ENCODE peak calls at places on chromosomes 4 and X, in five cellular contexts. One of them, this sample, is unnamed.
A peak's percentile ranks its signal among the peaks of the same experiment; 100 is the strongest.

GRCh38 chr4:108030332-108030731 is 40.6 kb downstream of the HADH start:
- DNase-seq in colonic mucosa: peak; percentile 24
- DNase-seq in astrocyte of the cerebellum: peak; percentile 50
- DNase-seq in dorsolateral prefrontal cortex: no peak
- DNase-seq in IMR-90: peak; percentile 76
- DNase-seq in this sample: peak; percentile 89

GRCh38 chr4:2827071-2827873 is 16.4 kb upstream of the ADD1 start:
- DNase-seq in colonic mucosa: no peak
- DNase-seq in astrocyte of the cerebellum: no peak
- DNase-seq in dorsolateral prefrontal cortex: no peak
- DNase-seq in IMR-90: no peak
- DNase-seq in this sample: no peak

GRCh38 chrX:124555036-124555595 is 208.8 kb downstream of the SH2D1A start:
- DNase-seq in colonic mucosa: no peak
- DNase-seq in astrocyte of the cerebellum: peak; percentile 1
- DNase-seq in dorsolateral prefrontal cortex: no peak
- DNase-seq in IMR-90: peak; percentile 68
- DNase-seq in this sample: peak; percentile 50

GRCh38 chrX:41677661-41678060 is 11.1 kb upstream of the GPR34 start:
- DNase-seq in colonic mucosa: no peak
- DNase-seq in astrocyte of the cerebellum: no peak
- DNase-seq in dorsolateral prefrontal cortex: no peak
- DNase-seq in IMR-90: no peak
- DNase-seq in this sample: peak; percentile 49

GRCh38 chr4:159206427-159206871 is 103.6 kb downstream of the RAPGEF2 start:
- DNase-seq in colonic mucosa: no peak
- DNase-seq in astrocyte of the cerebellum: no peak
- DNase-seq in dorsolateral prefrontal cortex: no peak
- DNase-seq in IMR-90: peak; percentile 76
- DNase-seq in this sample: peak; percentile 52

GRCh38 chr4:44632733-44633132 is 18.7 kb downstream of the YIPF7 start:
- DNase-seq in colonic mucosa: no peak
- DNase-seq in astrocyte of the cerebellum: no peak
- DNase-seq in dorsolateral prefrontal cortex: no peak
- DNase-seq in IMR-90: no peak
- DNase-seq in this sample: no peak

GRCh38 chr4:89528525-89529133 is 221.0 kb upstream of the GPRIN3 start:
- DNase-seq in colonic mucosa: no peak
- DNase-seq in astrocyte of the cerebellum: no peak
- DNase-seq in dorsolateral prefrontal cortex: no peak
- DNase-seq in IMR-90: no peak
- DNase-seq in this sample: no peak

GRCh38 chr4:85776579-85776978 is 301.6 kb downstream of the ARHGAP24 start:
- DNase-seq in colonic mucosa: no peak
- DNase-seq in astrocyte of the cerebellum: no peak
- DNase-seq in dorsolateral prefrontal cortex: no peak
- DNase-seq in IMR-90: peak; percentile 71
- DNase-seq in this sample: no peak

GRCh38 chrX:31423575-31424284 is 351.9 kb upstream of the FTHL17 start:
- DNase-seq in colonic mucosa: peak; percentile 34
- DNase-seq in astrocyte of the cerebellum: no peak
- DNase-seq in dorsolateral prefrontal cortex: peak; percentile 5
- DNase-seq in IMR-90: peak; percentile 62
- DNase-seq in this sample: peak; percentile 80

GRCh38 chr4:2962099-2962455 is 1.1 kb downstream of the NOP14 start:
- DNase-seq in colonic mucosa: peak; percentile 24
- DNase-seq in astrocyte of the cerebellum: no peak
- DNase-seq in dorsolateral prefrontal cortex: no peak
- DNase-seq in IMR-90: no peak
- DNase-seq in this sample: no peak

GRCh38 chrX:2867191-2867590 is 38.5 kb downstream of the GYG2 start:
- DNase-seq in colonic mucosa: peak; percentile 9
- DNase-seq in astrocyte of the cerebellum: no peak
- DNase-seq in dorsolateral prefrontal cortex: no peak
- DNase-seq in IMR-90: no peak
- DNase-seq in this sample: no peak

GRCh38 chr4:169110633-169111032 is 100.6 kb upstream of the CBR4 start:
- DNase-seq in colonic mucosa: no peak
- DNase-seq in astrocyte of the cerebellum: no peak
- DNase-seq in dorsolateral prefrontal cortex: no peak
- DNase-seq in IMR-90: no peak
- DNase-seq in this sample: no peak

GRCh38 chr4:33780952-33781655 is 2463.2 kb downstream of the ARAP2 start:
- DNase-seq in colonic mucosa: no peak
- DNase-seq in astrocyte of the cerebellum: peak; percentile 5
- DNase-seq in dorsolateral prefrontal cortex: no peak
- DNase-seq in IMR-90: peak; percentile 49
- DNase-seq in this sample: peak; percentile 39

GRCh38 chr4:110270492-110271197 is 72.2 kb upstream of the ELOVL6 start:
- DNase-seq in colonic mucosa: no peak
- DNase-seq in astrocyte of the cerebellum: peak; percentile 61
- DNase-seq in dorsolateral prefrontal cortex: no peak
- DNase-seq in IMR-90: peak; percentile 67
- DNase-seq in this sample: peak; percentile 74

GRCh38 chrX:47232803-47233332 is at the start of gene USP11:
- DNase-seq in colonic mucosa: no peak
- DNase-seq in astrocyte of the cerebellum: peak; percentile 6
- DNase-seq in dorsolateral prefrontal cortex: peak; percentile 43
- DNase-seq in IMR-90: peak; percentile 51
- DNase-seq in this sample: peak; percentile 47

GRCh38 chr4:166274775-166275174 is 401.7 kb downstream of the TLL1 start:
- DNase-seq in colonic mucosa: no peak
- DNase-seq in astrocyte of the cerebellum: no peak
- DNase-seq in dorsolateral prefrontal cortex: no peak
- DNase-seq in IMR-90: no peak
- DNase-seq in this sample: no peak

GRCh38 chrX:72006461-72006860 is 95.8 kb downstream of the NHSL2 start:
- DNase-seq in colonic mucosa: no peak
- DNase-seq in astrocyte of the cerebellum: no peak
- DNase-seq in dorsolateral prefrontal cortex: no peak
- DNase-seq in IMR-90: no peak
- DNase-seq in this sample: no peak

GRCh38 chr4:148095346-148095923 is 346.8 kb downstream of the NR3C2 start:
- DNase-seq in colonic mucosa: no peak
- DNase-seq in astrocyte of the cerebellum: no peak
- DNase-seq in dorsolateral prefrontal cortex: no peak
- DNase-seq in IMR-90: no peak
- DNase-seq in this sample: no peak

GRCh38 chr4:75432683-75433082 is 81.5 kb downstream of the RCHY1 start:
- DNase-seq in colonic mucosa: no peak
- DNase-seq in astrocyte of the cerebellum: no peak
- DNase-seq in dorsolateral prefrontal cortex: no peak
- DNase-seq in IMR-90: peak; percentile 7
- DNase-seq in this sample: peak; percentile 35

GRCh38 chr4:39335566-39335965 is 30.6 kb downstream of the RFC1 start:
- DNase-seq in colonic mucosa: no peak
- DNase-seq in astrocyte of the cerebellum: no peak
- DNase-seq in dorsolateral prefrontal cortex: no peak
- DNase-seq in IMR-90: no peak
- DNase-seq in this sample: no peak

GRCh38 chr4:129526812-129527211 is 430.9 kb downstream of the C4orf33 start:
- DNase-seq in colonic mucosa: no peak
- DNase-seq in astrocyte of the cerebellum: no peak
- DNase-seq in dorsolateral prefrontal cortex: no peak
- DNase-seq in IMR-90: no peak
- DNase-seq in this sample: peak; percentile 33

GRCh38 chr4:144208074-144208473 is 67.6 kb upstream of the GYPA start:
- DNase-seq in colonic mucosa: no peak
- DNase-seq in astrocyte of the cerebellum: no peak
- DNase-seq in dorsolateral prefrontal cortex: no peak
- DNase-seq in IMR-90: no peak
- DNase-seq in this sample: no peak

GRCh38 chr4:112082954-112083586 is 62.2 kb upstream of the FAM241A start:
- DNase-seq in colonic mucosa: peak; percentile 52
- DNase-seq in astrocyte of the cerebellum: peak; percentile 77
- DNase-seq in dorsolateral prefrontal cortex: no peak
- DNase-seq in IMR-90: peak; percentile 82
- DNase-seq in this sample: peak; percentile 78

GRCh38 chr4:13701937-13702446 is 74.5 kb upstream of the BOD1L1 start:
- DNase-seq in colonic mucosa: no peak
- DNase-seq in astrocyte of the cerebellum: no peak
- DNase-seq in dorsolateral prefrontal cortex: no peak
- DNase-seq in IMR-90: peak; percentile 62
- DNase-seq in this sample: peak; percentile 58

GRCh38 chr4:4995103-4995761 is 24.0 kb downstream of the CYTL1 start:
- DNase-seq in colonic mucosa: peak; percentile 73
- DNase-seq in astrocyte of the cerebellum: no peak
- DNase-seq in dorsolateral prefrontal cortex: peak; percentile 41
- DNase-seq in IMR-90: peak; percentile 58
- DNase-seq in this sample: peak; percentile 67

GRCh38 chrX:80812176-80812575 is 2.5 kb upstream of the BRWD3 start:
- DNase-seq in colonic mucosa: peak; percentile 22
- DNase-seq in astrocyte of the cerebellum: no peak
- DNase-seq in dorsolateral prefrontal cortex: no peak
- DNase-seq in IMR-90: peak; percentile 19
- DNase-seq in this sample: peak; percentile 70

GRCh38 chr4:180156684-180157083 is 2086.5 kb upstream of the TENM3 start:
- DNase-seq in colonic mucosa: no peak
- DNase-seq in astrocyte of the cerebellum: no peak
- DNase-seq in dorsolateral prefrontal cortex: no peak
- DNase-seq in IMR-90: no peak
- DNase-seq in this sample: no peak

GRCh38 chrX:129493643-129494042 is 29.6 kb downstream of the SMARCA1 start:
- DNase-seq in colonic mucosa: no peak
- DNase-seq in astrocyte of the cerebellum: no peak
- DNase-seq in dorsolateral prefrontal cortex: no peak
- DNase-seq in IMR-90: peak; percentile 63
- DNase-seq in this sample: peak; percentile 35

GRCh38 chrX:31353095-31353494 is 281.3 kb upstream of the FTHL17 start:
- DNase-seq in colonic mucosa: no peak
- DNase-seq in astrocyte of the cerebellum: peak; percentile 24
- DNase-seq in dorsolateral prefrontal cortex: no peak
- DNase-seq in IMR-90: peak; percentile 62
- DNase-seq in this sample: peak; percentile 67

GRCh38 chr4:175784986-175785525 is 27.0 kb downstream of the GPM6A start:
- DNase-seq in colonic mucosa: no peak
- DNase-seq in astrocyte of the cerebellum: no peak
- DNase-seq in dorsolateral prefrontal cortex: no peak
- DNase-seq in IMR-90: no peak
- DNase-seq in this sample: no peak

GRCh38 chr4:52852041-52852440 is 10.1 kb upstream of the RASL11B start:
- DNase-seq in colonic mucosa: no peak
- DNase-seq in astrocyte of the cerebellum: no peak
- DNase-seq in dorsolateral prefrontal cortex: no peak
- DNase-seq in IMR-90: no peak
- DNase-seq in this sample: no peak

GRCh38 chr4:95170176-95170575 is 378.6 kb downstream of the UNC5C start:
- DNase-seq in colonic mucosa: no peak
- DNase-seq in astrocyte of the cerebellum: no peak
- DNase-seq in dorsolateral prefrontal cortex: peak; percentile 55
- DNase-seq in IMR-90: no peak
- DNase-seq in this sample: no peak

GRCh38 chr4:122922877-122923511 is 597 bp upstream of the NUDT6 start:
- DNase-seq in colonic mucosa: peak; percentile 92
- DNase-seq in astrocyte of the cerebellum: peak; percentile 63
- DNase-seq in dorsolateral prefrontal cortex: peak; percentile 92
- DNase-seq in IMR-90: peak; percentile 82
- DNase-seq in this sample: peak; percentile 91

GRCh38 chrX:12979011-12979629 is 4.2 kb downstream of the TMSB4X start:
- DNase-seq in colonic mucosa: no peak
- DNase-seq in astrocyte of the cerebellum: no peak
- DNase-seq in dorsolateral prefrontal cortex: no peak
- DNase-seq in IMR-90: no peak
- DNase-seq in this sample: peak; percentile 87
- H3K4me3 ChIP-seq in colonic mucosa: no peak overlapping the region
- H3K4me3 ChIP-seq in astrocyte of the cerebellum: no peak overlapping the region
- H3K4me3 ChIP-seq in dorsolateral prefrontal cortex: no peak overlapping the region
- H3K4me3 ChIP-seq in IMR-90: no peak overlapping the region
- H3K4me3 ChIP-seq in this sample: no peak overlapping the region

DNA sequence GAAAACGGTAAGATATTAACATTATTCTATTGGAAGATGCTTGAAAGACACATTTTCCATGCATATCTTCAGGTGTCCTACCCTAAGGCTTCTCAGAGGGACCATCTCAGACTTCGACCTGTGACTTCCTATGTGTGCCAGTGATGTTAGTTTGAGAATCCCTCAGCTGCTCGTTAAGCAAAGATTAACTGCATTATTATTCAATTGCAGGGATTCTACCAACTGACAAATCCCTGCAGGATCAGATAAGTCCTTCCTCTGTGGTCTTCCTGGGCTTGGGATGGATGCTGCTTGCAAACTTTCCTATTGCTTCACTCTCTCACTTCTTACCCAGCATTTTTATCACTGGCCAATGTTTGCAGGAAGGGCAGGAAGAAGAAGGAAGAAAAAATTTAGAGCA is 83.0 kb upstream of the PPARGC1A start:
- DNase-seq in colonic mucosa: no peak
- DNase-seq in astrocyte of the cerebellum: no peak
- DNase-seq in dorsolateral prefrontal cortex: no peak
- DNase-seq in IMR-90: no peak
- DNase-seq in this sample: no peak
- TF ChIP-seq CTCF in colonic mucosa: no peak
- TF ChIP-seq CTCF in astrocyte of the cerebellum: no peak
- TF ChIP-seq CTCF in dorsolateral prefrontal cortex: no peak
- TF ChIP-seq CTCF in IMR-90: no peak
- TF ChIP-seq CTCF in this sample: no peak

DNA sequence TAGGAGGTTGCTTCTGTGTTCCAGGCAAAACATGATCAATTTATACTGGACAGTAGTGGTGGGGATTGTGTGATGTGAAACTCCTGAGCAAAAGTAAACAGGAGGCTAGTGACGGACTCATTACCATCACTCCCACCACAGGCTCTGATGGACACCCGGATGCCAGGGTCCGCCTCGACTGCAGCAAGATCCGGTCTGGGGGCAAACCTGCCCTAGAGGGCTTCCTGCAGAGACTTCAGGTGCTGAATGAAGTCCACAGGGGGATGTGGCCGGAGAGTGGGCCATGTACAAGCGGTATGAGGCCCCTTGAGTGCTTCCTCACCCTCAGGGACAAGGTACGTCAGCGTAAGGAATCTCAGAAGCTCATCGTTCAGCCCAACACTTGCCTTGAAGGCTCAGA is 23.4 kb upstream of the TECRL start:
- DNase-seq in colonic mucosa: no peak
- DNase-seq in astrocyte of the cerebellum: no peak
- DNase-seq in dorsolateral prefrontal cortex: no peak
- DNase-seq in IMR-90: no peak
- DNase-seq in this sample: no peak
- H3K4me3 ChIP-seq in colonic mucosa: no peak overlapping the region
- H3K4me3 ChIP-seq in astrocyte of the cerebellum: no peak overlapping the region
- H3K4me3 ChIP-seq in dorsolateral prefrontal cortex: no peak overlapping the region
- H3K4me3 ChIP-seq in IMR-90: no peak overlapping the region
- H3K4me3 ChIP-seq in this sample: no peak overlapping the region

GRCh38 chr4:17560065-17560673 is 16.8 kb upstream of the LAP3 start:
- DNase-seq in colonic mucosa: no peak
- DNase-seq in astrocyte of the cerebellum: no peak
- DNase-seq in dorsolateral prefrontal cortex: no peak
- DNase-seq in IMR-90: no peak
- DNase-seq in this sample: no peak

GRCh38 chr4:17559709-17560048 is 17.3 kb upstream of the LAP3 start:
- DNase-seq in colonic mucosa: no peak
- DNase-seq in astrocyte of the cerebellum: no peak
- DNase-seq in dorsolateral prefrontal cortex: no peak
- DNase-seq in IMR-90: no peak
- DNase-seq in this sample: no peak

GRCh38 chr4:17558941-17559708 is 17.9 kb upstream of the LAP3 start:
- DNase-seq in colonic mucosa: no peak
- DNase-seq in astrocyte of the cerebellum: no peak
- DNase-seq in dorsolateral prefrontal cortex: no peak
- DNase-seq in IMR-90: no peak
- DNase-seq in this sample: no peak

GRCh38 chr4:17561195-17561909 is 15.6 kb upstream of the LAP3 start:
- DNase-seq in colonic mucosa: no peak
- DNase-seq in astrocyte of the cerebellum: no peak
- DNase-seq in dorsolateral prefrontal cortex: peak; percentile 31
- DNase-seq in IMR-90: peak; percentile 79
- DNase-seq in this sample: peak; percentile 23

GRCh38 chr4:17562157-17562556 is 14.8 kb upstream of the LAP3 start:
- DNase-seq in colonic mucosa: no peak
- DNase-seq in astrocyte of the cerebellum: no peak
- DNase-seq in dorsolateral prefrontal cortex: no peak
- DNase-seq in IMR-90: no peak
- DNase-seq in this sample: no peak
- TF ChIP-seq CTCF in colonic mucosa: no peak
- TF ChIP-seq CTCF in astrocyte of the cerebellum: no peak
- TF ChIP-seq CTCF in dorsolateral prefrontal cortex: peak; percentile 37
- TF ChIP-seq CTCF in IMR-90: no peak
- TF ChIP-seq CTCF in this sample: peak; percentile 26

This sample was measured in choroid plexus epithelial cell.